ENCODE peak calls at places on chromosomes 3 and 15, in four cellular contexts. J is left lung, Q is neural crest cell, N is GM23338. Z is an unnamed sample.

GRCh38 chr15:82663186-82663600 is 16.0 kb upstream of the CPEB1 start:
- DNase-seq in J (no peak), Q (peak; percentile 78), N (peak; percentile 90), Z (peak; percentile 79)

GRCh38 chr3:127739347-127740135 is 66.8 kb downstream of the ABTB1 start:
- DNase-seq in N (no peak), Q (no peak), J (peak; percentile 24), Z (no peak)

GRCh38 chr3:64518950-64519349 is 168.8 kb downstream of the ADAMTS9 start:
- DNase-seq in Q (no peak), J (no peak), N (no peak), Z (no peak)

GRCh38 chr15:74123131-74123429 is 7.3 kb upstream of the ISLR2 start:
- DNase-seq in Q (no peak), J (no peak), N (peak; percentile 87), Z (no peak)

GRCh38 chr15:31102374-31103342 is 1.1 kb upstream of the TRPM1 start:
- DNase-seq in N (no peak), J (no peak), Q (no peak), Z (no peak)

GRCh38 chr3:52894756-52895155 is 2.6 kb downstream of the STIMATE start:
- DNase-seq in N (no peak), J (no peak), Q (no peak), Z (no peak)

GRCh38 chr15:58528197-58528870 is 96.5 kb downstream of the LIPC start:
- DNase-seq in Q (no peak), J (no peak), N (no peak), Z (no peak)

GRCh38 chr15:50685191-50685975 is 1.2 kb downstream of the TRPM7 start:
- DNase-seq in N (peak; percentile 20), Q (no peak), J (no peak), Z (no peak)

GRCh38 chr15:39079296-39079834 is 501.5 kb upstream of the THBS1 start:
- DNase-seq in N (no peak), Q (no peak), J (no peak), Z (no peak)

GRCh38 chr15:66224946-66225345 is 28.6 kb downstream of the MEGF11 start:
- DNase-seq in N (no peak), J (no peak), Q (no peak), Z (no peak)

GRCh38 chr15:63553388-63553791 is 43.8 kb upstream of the FBXL22 start:
- DNase-seq in N (peak; percentile 67), J (peak; percentile 69), Q (no peak), Z (no peak)

GRCh38 chr15:74902295-74903075 is 4.2 kb downstream of the FAM219B start:
- DNase-seq in Q (no peak), J (no peak), N (no peak), Z (no peak)

GRCh38 chr15:87943629-87944028 is 312.9 kb downstream of the NTRK3 start:
- DNase-seq in Q (no peak), N (no peak), J (no peak), Z (no peak)

GRCh38 chr15:87941606-87942005 is 314.9 kb downstream of the NTRK3 start:
- DNase-seq in J (no peak), N (no peak), Q (no peak), Z (no peak)

GRCh38 chr15:87940763-87941162 is 315.8 kb downstream of the NTRK3 start:
- DNase-seq in N (no peak), Q (no peak), J (no peak), Z (no peak)

GRCh38 chr15:87942316-87942715 is 314.2 kb downstream of the NTRK3 start:
- DNase-seq in J (no peak), N (no peak), Q (no peak), Z (no peak)

DNA sequence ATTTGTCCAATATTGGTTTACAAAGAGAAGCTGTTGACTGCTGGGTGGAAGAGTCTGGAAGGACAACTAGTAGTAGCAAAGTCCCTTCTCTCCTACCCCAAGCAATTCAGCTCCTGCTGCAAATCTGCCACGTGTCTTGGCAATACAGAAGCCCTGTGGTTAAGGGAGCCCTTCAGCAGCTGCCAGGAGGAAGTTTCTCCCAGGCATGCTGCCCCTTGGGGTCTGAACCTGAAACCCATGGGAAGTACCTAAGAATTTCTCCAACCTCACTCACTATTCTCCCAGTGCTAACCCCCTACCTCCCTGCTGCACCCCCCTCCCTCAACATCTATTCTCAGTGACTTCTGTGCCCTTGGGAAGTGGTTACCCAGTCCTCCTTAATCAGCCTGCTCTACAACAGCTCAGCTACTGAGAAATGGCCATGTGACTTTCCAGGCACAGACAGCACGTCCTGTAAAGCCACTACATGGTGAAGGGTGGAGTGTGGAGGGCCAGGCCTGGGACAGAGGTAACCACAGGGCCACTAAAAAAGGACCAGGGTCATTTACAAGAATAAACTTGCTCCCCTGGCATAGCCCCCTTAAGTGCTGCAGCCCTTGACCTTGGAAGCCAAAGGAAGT is 316.6 kb downstream of the NTRK3 start:
- DNase-seq in N (no peak), J (no peak), Q (no peak), Z (no peak)
- TF ChIP-seq CTCF in N (no peak), J (no peak), Q (no peak), Z (no peak)

GRCh38 chr3:105006164-105006563 is 360.5 kb upstream of the ALCAM start:
- DNase-seq in J (no peak), Q (no peak), N (no peak), Z (no peak)
- TF ChIP-seq CTCF in J (no peak), Q (no peak), N (no peak), Z (no peak)

GRCh38 chr3:187259171-187259570 is 32.4 kb downstream of the MASP1 start:
- DNase-seq in Q (no peak), J (no peak), N (peak; percentile 32), Z (no peak)
- TF ChIP-seq CTCF in Q (no peak), J (no peak), N (peak; percentile 63), Z (no peak)

GRCh38 chr3:82498186-82498585 is 736.7 kb upstream of the GBE1 start:
- DNase-seq in Q (no peak), J (no peak), N (no peak), Z (no peak)

GRCh38 chr3:82495655-82496054 is 734.2 kb upstream of the GBE1 start:
- DNase-seq in J (no peak), Q (no peak), N (no peak), Z (no peak)

GRCh38 chr3:82494977-82495489 is 733.6 kb upstream of the GBE1 start:
- DNase-seq in N (no peak), Q (no peak), J (no peak), Z (no peak)

GRCh38 chr3:82493858-82494257 is 732.4 kb upstream of the GBE1 start:
- DNase-seq in Q (no peak), J (no peak), N (no peak), Z (no peak)

DNA sequence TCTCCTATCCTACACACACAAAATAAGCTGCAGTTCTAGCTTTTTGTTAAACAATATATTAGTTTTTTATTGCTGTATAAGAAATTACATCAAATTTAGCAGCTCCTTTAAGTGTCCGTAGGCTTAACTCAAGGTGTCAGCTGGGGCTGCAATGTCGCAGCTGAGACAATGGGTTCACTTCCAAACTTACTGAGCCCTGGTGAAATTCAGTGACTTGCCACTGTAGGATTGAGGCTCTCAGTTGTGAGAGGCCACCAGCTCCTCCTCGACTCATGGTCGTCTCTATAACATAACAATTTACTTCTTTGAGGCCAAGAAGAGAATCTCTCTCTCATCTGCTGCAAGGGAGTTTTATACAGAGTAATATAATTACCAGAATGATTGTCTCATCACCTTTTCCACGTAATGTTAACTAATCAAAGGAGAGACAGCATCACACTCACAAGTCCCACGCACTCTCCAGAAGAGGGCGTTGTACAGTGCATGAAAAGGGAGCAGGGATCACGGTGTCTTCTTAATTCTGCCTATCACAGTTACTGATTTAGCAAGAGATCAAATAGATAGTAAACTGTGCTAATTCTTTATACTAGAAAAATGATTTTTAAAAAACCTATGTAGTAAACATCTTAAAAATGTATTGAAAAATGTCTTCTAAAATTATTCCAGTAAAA is 735.6 kb upstream of the GBE1 start:
- DNase-seq in N (peak; percentile 72), Q (no peak), J (no peak), Z (no peak)
- TF ChIP-seq CTCF in N (peak; percentile 92), Q (peak; percentile 57), J (no peak), Z (peak; percentile 67)

Z was measured in type B pancreatic cell.